ENCODE peak calls at places on chromosomes 2 and 18, in ten cellular contexts. K is stomach, I is sigmoid colon, F is tibial nerve, N is IMR-90, S is ovary, B is uterus, Z is body of pancreas, G is HCT116, D is K562. M is an unnamed sample.

GRCh38 chr18:33821503-33821902 is 243.5 kb downstream of the ASXL3 start:
- DNase-seq in G (no peak), S (no peak), N (peak; percentile 66), K (no peak), B (no peak), Z (no peak), F (no peak), I (no peak), D (no peak), M (no peak)

GRCh38 chr18:69956037-69956436 is 8.4 kb upstream of the CD226 start:
- DNase-seq in G (no peak), N (no peak), I (no peak), K (no peak), Z (no peak), S (no peak), D (no peak), F (no peak), B (peak; percentile 49), M (no peak)

GRCh38 chr2:136305517-136306192 is 187.7 kb upstream of the CXCR4 start:
- DNase-seq in D (no peak), G (no peak), B (no peak), Z (no peak), F (no peak), I (no peak), S (no peak), N (no peak), K (no peak), M (no peak)

GRCh38 chr2:188512456-188512855 is 220.8 kb downstream of the GULP1 start:
- DNase-seq in D (peak; percentile 4), I (no peak), F (no peak), Z (no peak), K (no peak), N (peak; percentile 77), S (no peak), B (no peak), G (no peak), M (no peak)

GRCh38 chr2:3601561-3602271 is 6.8 kb downstream of the COLEC11 start:
- DNase-seq in Z (no peak), I (no peak), G (no peak), N (no peak), K (no peak), S (no peak), F (no peak), D (peak; percentile 77), B (no peak), M (no peak)

GRCh38 chr18:55323051-55323994 is 264.7 kb downstream of the TCF4 start:
- DNase-seq in N (peak; percentile 31), B (no peak), G (no peak), I (no peak), D (no peak), K (no peak), F (no peak), Z (no peak), S (no peak), M (no peak)

GRCh38 chr2:220370764-220371163 is 743.3 kb downstream of the SLC4A3 start:
- DNase-seq in N (peak; percentile 34), F (no peak), I (no peak), S (no peak), G (no peak), D (no peak), K (no peak), B (no peak), Z (no peak), M (no peak)

GRCh38 chr2:119744335-119744939 is 15.3 kb upstream of the PTPN4 start:
- DNase-seq in F (no peak), I (no peak), Z (peak; percentile 47), D (no peak), K (peak; percentile 53), B (no peak), N (peak; percentile 18), S (no peak), G (peak; percentile 49), M (no peak)

GRCh38 chr2:47011696-47012095 is 96.1 kb upstream of the MCFD2 start:
- DNase-seq in F (no peak), I (no peak), S (no peak), G (no peak), B (no peak), D (no peak), Z (no peak), K (no peak), N (no peak), M (no peak)

GRCh38 chr2:28956890-28957289 is 24.2 kb upstream of the TOGARAM2 start:
- DNase-seq in K (no peak), S (no peak), Z (no peak), G (peak; percentile 44), D (no peak), N (no peak), I (no peak), F (no peak), B (no peak), M (no peak)

GRCh38 chr2:239304533-239305221 is 96.1 kb downstream of the HDAC4 start:
- DNase-seq in B (peak; percentile 12), K (peak; percentile 23), I (peak; percentile 78), Z (no peak), S (peak; percentile 12), N (no peak), F (peak; percentile 9), G (no peak), D (no peak), M (no peak)

DNA sequence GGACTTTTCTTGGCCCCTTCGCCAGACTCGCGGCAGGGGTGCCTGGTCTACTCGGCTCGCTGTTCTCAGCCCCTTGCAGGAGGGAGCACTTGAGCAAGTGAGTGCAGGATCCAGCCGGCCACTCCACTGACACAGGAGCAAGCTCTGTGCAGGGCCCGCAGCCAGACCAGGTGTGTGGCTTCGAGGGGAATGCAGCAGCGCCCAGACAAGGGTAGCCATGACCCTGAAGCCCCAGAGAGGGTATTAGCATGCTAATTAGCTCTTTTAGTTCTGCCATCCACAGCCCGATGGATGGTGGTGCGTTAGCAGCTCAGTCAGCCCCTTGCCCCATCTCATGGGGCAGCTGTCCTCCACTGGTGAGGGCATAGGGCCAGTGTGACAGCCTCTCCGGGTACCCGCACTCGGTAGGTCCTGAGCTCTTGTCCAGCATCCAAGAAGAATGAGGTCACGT is 103.2 kb upstream of the HS6ST1 start:
- DNase-seq in F (no peak), G (no peak), Z (no peak), B (no peak), S (peak; percentile 8), N (no peak), K (peak; percentile 16), I (no peak), D (no peak), M (peak; percentile 14)
- H3K27ac ChIP-seq in F (no peak overlapping the region), G (no peak overlapping the region), Z (peak overlapping the region; percentile 62), B (no peak overlapping the region), S (no peak overlapping the region), N (no peak overlapping the region), K (no peak overlapping the region), I (no peak overlapping the region), D (no peak overlapping the region), M (no peak overlapping the region)

GRCh38 chr18:44697315-44697714 is 16.6 kb downstream of the SETBP1 start:
- DNase-seq in K (no peak), Z (no peak), G (no peak), S (no peak), D (no peak), N (no peak), B (no peak), I (no peak), F (no peak), M (no peak)
- H3K27me3 ChIP-seq in K (no peaks in the 10 kb centered on the region), Z (no peaks in the 10 kb centered on the region), G (no peaks in the 10 kb centered on the region), S (no peaks in the 10 kb centered on the region), D (no peaks in the 10 kb centered on the region), N (no peaks in the 10 kb centered on the region), B (no peaks in the 10 kb centered on the region), I (no peaks in the 10 kb centered on the region), F (no peaks in the 10 kb centered on the region), M (no peaks in the 10 kb centered on the region)

DNA sequence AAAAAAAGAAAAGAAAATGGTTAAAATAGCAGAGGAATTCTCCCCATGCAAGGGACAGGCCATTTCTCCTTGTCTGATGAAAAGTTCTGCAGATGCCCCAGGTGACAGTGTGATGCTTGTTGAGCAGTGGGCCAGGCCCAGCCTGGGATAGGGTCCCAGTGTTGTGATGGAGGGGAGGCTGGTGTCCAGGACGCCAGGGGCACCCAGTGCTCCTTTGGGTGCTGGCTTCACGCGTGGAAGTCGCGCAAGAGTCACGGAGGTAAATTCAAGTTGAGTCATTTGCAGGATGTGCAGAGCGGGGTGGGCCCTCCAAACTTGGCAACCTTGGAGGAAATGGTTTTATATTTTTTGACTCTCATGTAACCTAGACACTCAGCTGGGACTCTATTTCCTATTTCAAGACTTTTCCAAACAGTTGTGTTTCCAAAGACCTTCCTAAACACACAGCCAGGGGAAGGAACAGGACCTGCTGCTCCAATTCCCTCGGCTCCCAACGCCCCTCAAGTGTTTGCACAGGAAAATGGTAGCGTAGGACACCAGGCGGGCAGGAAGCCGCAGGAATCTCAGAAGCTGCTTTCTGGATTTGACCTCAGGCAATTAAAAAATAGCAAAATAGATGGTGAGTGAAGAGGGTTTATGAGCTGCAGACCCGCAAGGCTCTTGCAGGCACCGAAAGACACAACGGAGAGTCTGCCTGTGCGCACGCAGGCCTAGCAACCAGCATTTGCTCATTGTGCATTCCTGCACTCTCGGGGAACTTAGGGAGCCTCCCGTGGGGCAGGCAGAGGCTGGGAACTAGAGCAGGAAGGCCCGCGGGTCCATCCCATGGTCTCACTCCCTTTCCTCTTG is 107.1 kb upstream of the ODC1 start:
- DNase-seq in I (no peak), D (no peak), Z (no peak), S (no peak), F (no peak), N (no peak), G (no peak), K (no peak), B (no peak), M (no peak)
- TF ChIP-seq POLR2A in I (no peak), D (no peak), Z (no peak), S (no peak), F (no peak), N (no peak), G (no peak), K (no peak), B (no peak), M (no peak)

GRCh38 chr2:148955798-148956197 is 80.8 kb downstream of the KIF5C start:
- DNase-seq in K (no peak), F (no peak), Z (no peak), G (no peak), B (no peak), N (no peak), D (no peak), I (no peak), S (no peak), M (no peak)

GRCh38 chr2:148954536-148954935 is 79.5 kb downstream of the KIF5C start:
- DNase-seq in G (no peak), F (no peak), S (no peak), Z (no peak), K (no peak), N (no peak), I (no peak), B (no peak), D (no peak), M (no peak)

GRCh38 chr2:148959745-148960144 is 78.8 kb upstream of the LYPD6B start:
- DNase-seq in S (no peak), I (no peak), D (no peak), N (no peak), B (no peak), G (no peak), F (no peak), Z (no peak), K (no peak), M (no peak)

DNA sequence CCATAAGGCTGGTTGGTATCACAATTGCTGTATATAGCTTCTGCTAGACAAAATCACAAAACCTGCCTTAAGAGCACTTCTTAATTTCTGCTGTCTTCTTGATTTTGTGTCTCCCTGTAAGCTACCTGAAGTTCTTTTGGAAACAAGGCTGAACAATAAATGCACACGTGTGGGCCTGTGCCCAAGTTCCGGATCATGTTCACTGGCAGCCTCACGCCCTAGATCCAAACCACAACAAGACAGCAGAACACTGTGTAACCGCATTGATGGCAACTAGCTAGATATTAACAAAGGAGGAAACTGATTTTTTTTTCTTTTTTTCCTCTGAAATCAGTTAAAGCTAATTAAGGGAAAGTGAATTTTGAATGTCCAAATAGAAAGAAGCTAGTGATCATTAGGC is 81.5 kb upstream of the LYPD6B start:
- DNase-seq in N (no peak), B (no peak), K (no peak), S (no peak), Z (no peak), G (no peak), D (no peak), F (no peak), I (no peak), M (no peak)
- H3K27ac ChIP-seq in N (no peak overlapping the region), B (no peak overlapping the region), K (no peak overlapping the region), S (no peak overlapping the region), Z (no peak overlapping the region), G (no peak overlapping the region), D (no peak overlapping the region), F (no peak overlapping the region), I (no peak overlapping the region), M (no peak overlapping the region)

M was measured in heart left ventricle.